ENCODE peak calls at places on chromosomes 12 and 14, in ten cellular contexts. A is bronchial epithelial cell; S is pancreas; F is fibroblast of lung; Y is GM23248; C is CD8-positive, alpha-beta memory T cell; Z is WERI-Rb-1; N is left ventricle myocardium inferior; E is GM06990; P is adipocyte. J is an unnamed sample.

GRCh38 chr12:31586703-31587102 is 4.2 kb downstream of the DENND5B start:
- DNase-seq in A (no peak), S (no peak), F (no peak), Y (no peak), C (no peak), Z (no peak), N (no peak), E (peak), P (no peak), J (no peak)

GRCh38 chr12:91556909-91557308 is 374.3 kb upstream of the DCN start:
- DNase-seq in A (no peak), S (no peak), F (no peak), Y (no peak), C (no peak), Z (no peak), N (no peak), E (no peak), P (no peak), J (no peak)

GRCh38 chr14:68686212-68686478 is 106.7 kb downstream of the ZFP36L1 start:
- DNase-seq in A (no peak), S (no peak), F (peak), Y (no peak), C (no peak), Z (no peak), N (no peak), E (no peak), P (no peak), J (no peak)

GRCh38 chr14:70280931-70281330 is 78.6 kb downstream of the COX16 start:
- DNase-seq in A (no peak), S (no peak), F (no peak), Y (no peak), C (no peak), Z (no peak), N (no peak), E (no peak), P (no peak), J (no peak)

GRCh38 chr12:78442454-78442801 is 422.1 kb upstream of the SYT1 start:
- DNase-seq in A (peak), S (no peak), F (peak), Y (peak), C (no peak), Z (no peak), N (no peak), E (no peak), P (peak), J (no peak)

GRCh38 chr12:124720019-124720686 is 143.5 kb downstream of the SCARB1 start:
- DNase-seq in A (peak), S (no peak), F (peak), Y (peak), C (no peak), Z (peak), N (no peak), E (no peak), P (peak), J (peak)

GRCh38 chr14:38867561-38868150 is 235.4 kb downstream of the SEC23A start:
- DNase-seq in A (peak), S (no peak), F (peak), Y (peak), C (peak), Z (peak), N (peak), E (no peak), P (peak), J (peak)

GRCh38 chr14:22303589-22304195 is 285.3 kb downstream of the DAD1 start:
- DNase-seq in A (no peak), S (no peak), F (peak), Y (peak), C (no peak), Z (no peak), N (no peak), E (no peak), P (peak), J (no peak)

GRCh38 chr12:128814411-128815261 is 9.1 kb downstream of the SLC15A4 start:
- DNase-seq in A (no peak), S (no peak), F (no peak), Y (no peak), C (no peak), Z (no peak), N (no peak), E (no peak), P (no peak), J (no peak)

GRCh38 chr14:100076133-100076532 is 10.9 kb downstream of the EVL start:
- DNase-seq in A (peak), S (no peak), F (no peak), Y (peak), C (no peak), Z (peak), N (no peak), E (peak), P (peak), J (peak)

GRCh38 chr12:75585309-75585708 is 73.9 kb upstream of the KRR1 start:
- DNase-seq in A (peak), S (no peak), F (peak), Y (peak), C (no peak), Z (no peak), N (no peak), E (no peak), P (peak), J (peak)

GRCh38 chr12:15706010-15706676 is 83.0 kb downstream of the EPS8 start:
- DNase-seq in A (no peak), S (no peak), F (no peak), Y (no peak), C (no peak), Z (no peak), N (no peak), E (no peak), P (no peak), J (no peak)

GRCh38 chr14:90509403-90509802 is 112.6 kb downstream of the CALM1 start:
- DNase-seq in A (no peak), S (no peak), F (no peak), Y (no peak), C (no peak), Z (no peak), N (no peak), E (no peak), P (no peak), J (no peak)

GRCh38 chr14:49280566-49280965 is 305.6 kb downstream of the RPS29 start:
- DNase-seq in A (no peak), S (no peak), F (no peak), Y (no peak), C (no peak), Z (no peak), N (no peak), E (no peak), P (no peak), J (no peak)

GRCh38 chr12:40560848-40561247 is 131.4 kb upstream of the CNTN1 start:
- DNase-seq in A (no peak), S (no peak), F (no peak), Y (no peak), C (no peak), Z (no peak), N (no peak), E (peak), P (no peak), J (no peak)

GRCh38 chr14:89469210-89470198 is 52.5 kb upstream of the FOXN3 start:
- DNase-seq in A (no peak), S (no peak), F (peak), Y (no peak), C (no peak), Z (no peak), N (no peak), E (no peak), P (no peak), J (no peak)

GRCh38 chr14:61280526-61281185 is 482 bp downstream of the TMEM30B start:
- DNase-seq in A (peak), S (peak), F (peak), Y (peak), C (peak), Z (no peak), N (peak), E (peak), P (peak), J (peak)

GRCh38 chr12:89874146-89874545 is 165.5 kb upstream of the ATP2B1 start:
- DNase-seq in A (no peak), S (no peak), F (peak), Y (no peak), C (no peak), Z (no peak), N (peak), E (no peak), P (no peak), J (no peak)

GRCh38 chr14:54737132-54737711 is 165.4 kb downstream of the GCH1 start:
- DNase-seq in A (peak), S (no peak), F (peak), Y (peak), C (no peak), Z (no peak), N (no peak), E (no peak), P (no peak), J (peak)

GRCh38 chr14:59283380-59283779 is 94.9 kb downstream of the DAAM1 start:
- DNase-seq in A (peak), S (no peak), F (peak), Y (peak), C (no peak), Z (no peak), N (no peak), E (no peak), P (peak), J (peak)

GRCh38 chr14:102197317-102197850 is 57.7 kb downstream of the WDR20 start:
- DNase-seq in A (no peak), S (no peak), F (no peak), Y (no peak), C (no peak), Z (no peak), N (no peak), E (no peak), P (peak), J (no peak)

DNA sequence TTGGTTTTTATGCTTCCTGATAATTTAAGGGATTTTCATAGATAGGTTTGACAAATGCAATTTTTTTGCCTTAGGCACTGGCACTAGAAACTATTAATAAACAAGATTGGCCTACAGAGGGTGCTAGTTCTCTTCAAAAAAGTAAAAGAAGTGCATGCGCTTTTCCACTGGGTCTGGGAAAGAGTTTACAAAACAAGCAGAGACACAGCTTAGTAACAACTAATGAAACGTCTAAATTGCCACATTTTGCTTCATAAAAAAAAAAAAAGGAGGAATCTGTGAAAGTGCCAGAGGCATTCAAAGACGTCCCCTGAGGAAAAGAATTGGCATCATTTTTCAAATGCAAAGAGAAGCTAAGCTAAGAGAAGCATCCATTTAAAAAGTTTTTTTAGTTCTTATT is 58.3 kb upstream of the EEA1 start:
- DNase-seq in A (peak), S (no peak), F (peak), Y (peak), C (no peak), Z (peak), N (no peak), E (peak), P (peak), J (peak)
- H3K4me3 ChIP-seq in A (no peak), S (no peak), F (no peak), Y (no peak), C (no peak), Z (no peak), N (peak), E (peak), P (peak), J (no peak)

GRCh38 chr12:5430639-5431603 is 987 bp upstream of the NTF3 start:
- DNase-seq in A (no peak), S (no peak), F (no peak), Y (peak), C (no peak), Z (no peak), N (no peak), E (no peak), P (no peak), J (no peak)
- H3K4me3 ChIP-seq in A (no peak), S (no peak), F (peak), Y (peak), C (no peak), Z (no peak), N (peak), E (no peak), P (peak), J (no peak)

DNA sequence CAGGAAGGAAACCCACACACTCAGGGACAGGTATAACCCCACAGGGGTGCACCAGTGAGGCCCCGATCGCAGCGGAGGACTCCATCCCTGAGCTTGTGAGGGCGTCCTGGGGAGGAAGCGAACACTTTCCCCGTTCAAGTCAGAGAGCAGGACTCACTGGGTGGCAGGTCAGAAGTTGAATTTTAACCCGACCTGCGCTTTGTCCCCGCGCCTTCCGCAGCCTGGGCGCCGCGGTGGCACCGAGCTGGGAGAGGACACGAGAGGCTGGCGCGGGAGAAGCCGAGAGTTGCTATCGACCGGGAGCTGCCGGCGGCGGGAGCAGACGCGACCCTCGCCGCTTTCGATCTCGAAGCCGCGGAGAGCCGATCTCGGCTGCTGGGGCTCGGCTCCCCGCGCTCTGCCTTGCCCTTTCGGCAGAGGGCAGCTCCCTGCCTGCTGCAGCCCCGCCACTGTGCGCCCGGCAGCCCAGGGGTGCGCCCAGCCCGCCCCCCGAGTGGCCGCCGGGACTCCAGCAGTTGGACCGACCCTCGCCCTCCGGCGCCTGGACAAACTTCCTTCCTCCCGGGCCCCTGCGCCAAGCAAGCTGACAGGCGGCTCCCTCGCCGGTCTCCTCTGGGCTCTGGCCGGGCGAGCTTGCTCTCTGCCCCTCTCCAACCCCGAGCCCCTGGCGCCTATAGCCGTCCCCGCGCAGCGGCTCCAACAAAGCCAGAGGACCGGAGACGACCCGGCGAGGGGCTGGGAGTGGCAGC is 918 bp downstream of the LIN7A start:
- DNase-seq in A (no peak), S (peak), F (peak), Y (peak), C (no peak), Z (peak), N (peak), E (peak), P (peak), J (peak)
- H3K4me3 ChIP-seq in A (peak), S (peak), F (peak), Y (peak), C (no peak), Z (peak), N (peak), E (peak), P (peak), J (peak)

GRCh38 chr12:115308918-115309317 is 624.9 kb upstream of the TBX3 start:
- DNase-seq in A (no peak), S (no peak), F (no peak), Y (no peak), C (no peak), Z (no peak), N (no peak), E (no peak), P (no peak), J (no peak)
- H3K4me3 ChIP-seq in A (no peak), S (no peak), F (no peak), Y (no peak), C (no peak), Z (no peak), N (no peak), E (no peak), P (no peak), J (no peak)

GRCh38 chr12:85831327-85831990 is 4.8 kb downstream of the RASSF9 start:
- DNase-seq in A (no peak), S (no peak), F (no peak), Y (no peak), C (no peak), Z (no peak), N (no peak), E (no peak), P (no peak), J (no peak)

GRCh38 chr12:85834378-85834777 is 1.8 kb downstream of the RASSF9 start:
- DNase-seq in A (no peak), S (no peak), F (no peak), Y (peak), C (no peak), Z (no peak), N (no peak), E (no peak), P (peak), J (peak)

GRCh38 chr12:85835810-85836715 is at the start of gene RASSF9:
- DNase-seq in A (peak), S (no peak), F (peak), Y (peak), C (no peak), Z (no peak), N (peak), E (no peak), P (peak), J (peak)

GRCh38 chr12:85835417-85835809 is 796 bp downstream of the RASSF9 start:
- DNase-seq in A (peak), S (no peak), F (peak), Y (peak), C (no peak), Z (no peak), N (no peak), E (no peak), P (peak), J (peak)

DNA sequence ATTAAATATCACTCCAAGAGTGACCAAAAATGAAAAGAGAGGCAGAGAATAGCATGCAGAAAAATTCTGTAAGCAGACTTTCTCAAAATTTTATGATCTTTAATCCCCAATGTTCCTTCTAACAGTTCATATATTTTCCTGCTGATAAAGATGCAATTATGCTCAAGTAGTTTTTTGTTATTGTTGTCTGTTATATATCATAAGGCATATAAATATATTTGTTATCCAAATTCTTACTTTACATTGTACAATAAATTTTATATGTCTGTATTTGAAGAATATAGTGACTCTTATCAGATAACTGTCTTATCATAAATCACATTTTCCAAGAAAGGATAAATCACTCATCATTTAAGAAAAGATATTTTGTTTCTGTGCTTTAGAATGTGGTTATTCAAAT is 2.7 kb downstream of the RASSF9 start:
- DNase-seq in A (no peak), S (no peak), F (no peak), Y (no peak), C (no peak), Z (no peak), N (no peak), E (no peak), P (no peak), J (no peak)
- H3K4me3 ChIP-seq in A (no peak), S (no peak), F (no peak), Y (no peak), C (no peak), Z (no peak), N (peak), E (no peak), P (no peak), J (peak)

GRCh38 chr12:97464241-97465011 is 1.8 kb downstream of the RMST start:
- DNase-seq in A (no peak), S (no peak), F (peak), Y (no peak), C (no peak), Z (no peak), N (no peak), E (no peak), P (no peak), J (no peak)
- H3K4me3 ChIP-seq in A (no peak), S (no peak), F (no peak), Y (no peak), C (no peak), Z (no peak), N (no peak), E (no peak), P (no peak), J (no peak)

J was measured in mammary epithelial cell.